ENCODE peak calls at places on chromosome 19, in five cellular contexts. One of them, this sample, is unnamed.

GRCh38 chr19:41175825-41176734 is 16.9 kb upstream of the CYP2S1 start:
- DNase-seq in activated CD4-positive, alpha-beta T cell treated with anti-CD3 and anti-CD28 coated beads for 48 hours: peak
- DNase-seq in cardiac fibroblast: peak
- DNase-seq in amniotic stem cell: peak
- DNase-seq in Caki2: peak
- DNase-seq in this sample: peak

GRCh38 chr19:39032164-39032918 is at the start of gene FBXO27:
- DNase-seq in cardiac fibroblast: no peak
- DNase-seq in Caki2: peak
- DNase-seq in activated CD4-positive, alpha-beta T cell treated with anti-CD3 and anti-CD28 coated beads for 48 hours: peak
- DNase-seq in amniotic stem cell: no peak
- DNase-seq in this sample: no peak

GRCh38 chr19:33500586-33500985 is 21.0 kb downstream of the PEPD start:
- DNase-seq in activated CD4-positive, alpha-beta T cell treated with anti-CD3 and anti-CD28 coated beads for 48 hours: no peak
- DNase-seq in Caki2: no peak
- DNase-seq in amniotic stem cell: no peak
- DNase-seq in cardiac fibroblast: no peak
- DNase-seq in this sample: no peak

GRCh38 chr19:1373534-1374249 is 10.0 kb upstream of the NDUFS7 start:
- DNase-seq in amniotic stem cell: no peak
- DNase-seq in activated CD4-positive, alpha-beta T cell treated with anti-CD3 and anti-CD28 coated beads for 48 hours: no peak
- DNase-seq in cardiac fibroblast: peak
- DNase-seq in Caki2: no peak
- DNase-seq in this sample: peak

GRCh38 chr19:38394488-38394887 is 6.0 kb downstream of the SPRED3 start:
- DNase-seq in cardiac fibroblast: no peak
- DNase-seq in amniotic stem cell: no peak
- DNase-seq in activated CD4-positive, alpha-beta T cell treated with anti-CD3 and anti-CD28 coated beads for 48 hours: peak
- DNase-seq in Caki2: no peak
- DNase-seq in this sample: no peak

GRCh38 chr19:4380254-4380727 is 20.1 kb downstream of the SH3GL1 start:
- DNase-seq in activated CD4-positive, alpha-beta T cell treated with anti-CD3 and anti-CD28 coated beads for 48 hours: peak
- DNase-seq in amniotic stem cell: no peak
- DNase-seq in cardiac fibroblast: no peak
- DNase-seq in Caki2: no peak
- DNase-seq in this sample: no peak

GRCh38 chr19:13906525-13906904 is 514 bp downstream of the CC2D1A start:
- DNase-seq in Caki2: no peak
- DNase-seq in amniotic stem cell: no peak
- DNase-seq in activated CD4-positive, alpha-beta T cell treated with anti-CD3 and anti-CD28 coated beads for 48 hours: peak
- DNase-seq in cardiac fibroblast: no peak
- DNase-seq in this sample: no peak

GRCh38 chr19:33795370-33796163 is 1.1 kb upstream of the KCTD15 start:
- DNase-seq in Caki2: peak
- DNase-seq in amniotic stem cell: peak
- DNase-seq in activated CD4-positive, alpha-beta T cell treated with anti-CD3 and anti-CD28 coated beads for 48 hours: peak
- DNase-seq in cardiac fibroblast: peak
- DNase-seq in this sample: no peak

GRCh38 chr19:44697670-44698034 is 1.3 kb upstream of the CEACAM16 start:
- DNase-seq in Caki2: no peak
- DNase-seq in cardiac fibroblast: no peak
- DNase-seq in activated CD4-positive, alpha-beta T cell treated with anti-CD3 and anti-CD28 coated beads for 48 hours: no peak
- DNase-seq in amniotic stem cell: no peak
- DNase-seq in this sample: no peak

GRCh38 chr19:34193876-34194275 is 21.6 kb downstream of the LSM14A start:
- DNase-seq in Caki2: no peak
- DNase-seq in amniotic stem cell: no peak
- DNase-seq in activated CD4-positive, alpha-beta T cell treated with anti-CD3 and anti-CD28 coated beads for 48 hours: no peak
- DNase-seq in cardiac fibroblast: no peak
- DNase-seq in this sample: no peak